ENCODE peak calls at places on chromosome 1, in five cellular contexts. N is colonic mucosa, J is LNCaP clone FGC, Y is cardiac fibroblast, S is GM06990. A is an unnamed sample.

GRCh38 chr1:231106347-231106746 is 55.5 kb upstream of the TRIM67 start:
- DNase-seq in N (no peak), J (no peak), Y (peak), S (no peak), A (no peak)

GRCh38 chr1:200359610-200360163 is 50.1 kb downstream of the ZNF281 start:
- DNase-seq in N (no peak), J (no peak), Y (peak), S (no peak), A (no peak)

GRCh38 chr1:213276236-213276635 is 225.2 kb downstream of the RPS6KC1 start:
- DNase-seq in N (no peak), J (no peak), Y (no peak), S (no peak), A (no peak)

GRCh38 chr1:200184196-200184595 is 156.7 kb downstream of the NR5A2 start:
- DNase-seq in N (peak), J (peak), Y (peak), S (no peak), A (no peak)

GRCh38 chr1:222732216-222733159 is 4.5 kb upstream of the FAM177B start:
- DNase-seq in N (no peak), J (no peak), Y (no peak), S (peak), A (no peak)

GRCh38 chr1:171799166-171799565 is 17.7 kb downstream of the METTL13 start:
- DNase-seq in N (no peak), J (no peak), Y (peak), S (no peak), A (no peak)

GRCh38 chr1:25556791-25557476 is 13.5 kb downstream of the LDLRAP1 start:
- DNase-seq in N (peak), J (no peak), Y (peak), S (no peak), A (no peak)

GRCh38 chr1:49416758-49417157 is 607.0 kb downstream of the AGBL4 start:
- DNase-seq in N (no peak), J (no peak), Y (no peak), S (no peak), A (no peak)

GRCh38 chr1:178609015-178609414 is 96.1 kb downstream of the TEX35 start:
- DNase-seq in N (no peak), J (no peak), Y (peak), S (no peak), A (no peak)

GRCh38 chr1:61397915-61398314 is 315.6 kb downstream of the NFIA start:
- DNase-seq in N (no peak), J (no peak), Y (no peak), S (no peak), A (no peak)

GRCh38 chr1:109948285-109948630 is 36.3 kb upstream of the AHCYL1 start:
- DNase-seq in N (no peak), J (no peak), Y (no peak), S (no peak), A (no peak)

GRCh38 chr1:189357317-189357716 is 1120.3 kb downstream of the BRINP3 start:
- DNase-seq in N (no peak), J (no peak), Y (no peak), S (no peak), A (no peak)

GRCh38 chr1:209800984-209801834 is 4.7 kb downstream of the IRF6 start:
- DNase-seq in N (no peak), J (peak), Y (peak), S (no peak), A (no peak)

GRCh38 chr1:117188268-117189108 is 22.2 kb downstream of the VTCN1 start:
- DNase-seq in N (no peak), J (no peak), Y (no peak), S (no peak), A (no peak)

GRCh38 chr1:165152727-165153126 is 203.8 kb downstream of the LMX1A start:
- DNase-seq in N (no peak), J (no peak), Y (no peak), S (no peak), A (no peak)

GRCh38 chr1:152924191-152924590 is 15.8 kb downstream of the IVL start:
- DNase-seq in N (no peak), J (no peak), Y (no peak), S (no peak), A (no peak)

GRCh38 chr1:152928671-152929070 is 18.3 kb upstream of the SPRR5 start:
- DNase-seq in N (no peak), J (no peak), Y (no peak), S (no peak), A (no peak)

DNA sequence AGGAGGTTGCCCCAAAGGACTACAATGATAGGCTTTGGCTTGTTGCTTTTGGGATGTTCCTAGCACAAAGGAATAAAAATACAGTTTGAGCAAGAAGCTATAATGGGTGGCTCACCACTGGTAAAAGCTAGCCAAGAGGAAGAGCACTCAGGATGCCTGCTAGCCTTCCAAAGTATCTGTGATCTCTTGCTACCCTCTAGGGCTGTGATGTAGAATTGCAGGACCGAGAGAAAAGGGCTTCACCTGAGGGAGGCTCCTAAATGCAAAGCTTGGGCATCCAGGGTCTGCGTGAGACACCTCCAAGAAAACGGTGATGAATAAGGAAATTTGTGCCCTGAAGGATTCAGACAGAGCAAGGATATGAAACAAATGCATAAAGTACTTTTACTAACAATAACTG is 17.7 kb downstream of the IVL start:
- DNase-seq in N (no peak), J (peak), Y (no peak), S (no peak), A (no peak)
- TF ChIP-seq CTCF in N (no peak), J (peak), Y (no peak), S (peak), A (peak)

DNA sequence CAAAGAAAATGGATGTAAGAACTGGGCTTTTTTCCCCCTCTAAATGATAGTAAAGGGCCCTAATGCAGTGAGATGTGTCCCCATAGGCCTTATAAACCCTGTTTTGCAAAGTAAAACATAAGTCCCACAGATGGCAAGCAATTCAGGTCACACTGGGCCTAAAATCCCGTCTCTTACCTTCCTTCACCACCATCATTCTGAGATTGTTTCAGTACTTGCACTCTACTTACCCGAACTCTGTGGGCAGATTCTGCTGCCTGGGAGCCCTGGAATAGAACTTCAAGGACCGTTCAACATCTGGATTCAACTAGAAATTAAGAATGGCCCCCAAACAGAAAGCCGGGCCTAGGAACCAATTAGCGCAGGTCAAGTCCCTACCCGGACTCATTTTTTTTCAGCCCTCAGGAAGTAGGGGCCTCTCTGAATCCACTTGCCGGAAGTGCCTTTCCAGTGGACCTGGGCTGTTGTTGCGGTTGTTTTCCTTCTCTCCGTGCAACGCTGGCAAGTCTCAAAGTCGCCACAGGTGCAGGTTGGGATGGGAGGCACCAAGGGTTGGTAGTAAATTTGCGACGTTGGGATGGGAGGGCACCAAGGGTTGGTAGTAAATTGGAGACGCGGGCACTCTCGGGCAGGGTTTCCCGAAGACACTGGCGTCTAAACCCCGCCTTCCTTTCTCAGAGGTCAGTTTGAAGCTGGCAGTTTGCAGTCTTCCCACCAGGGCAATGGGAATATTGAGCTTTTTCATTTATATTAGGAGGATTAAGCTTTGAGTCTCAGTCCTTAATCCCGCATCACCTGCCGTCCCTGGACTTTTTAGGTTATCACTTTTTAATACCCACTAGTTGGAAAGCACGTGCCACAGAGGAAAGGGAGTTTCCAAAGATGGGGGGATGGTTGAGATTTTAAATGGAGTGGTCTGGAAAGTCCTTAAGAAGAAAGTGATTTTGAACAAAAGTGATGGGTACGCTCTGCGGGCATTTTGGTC is at the start of gene TMEM69:
- DNase-seq in N (peak), J (peak), Y (peak), S (peak), A (peak)
- TF ChIP-seq CTCF in N (no peak), J (no peak), Y (peak), S (no peak), A (peak)

GRCh38 chr1:235513495-235514366 is 9.5 kb upstream of the B3GALNT2 start:
- DNase-seq in N (peak), J (peak), Y (peak), S (peak), A (no peak)

GRCh38 chr1:235507623-235508022 is 3.4 kb upstream of the B3GALNT2 start:
- DNase-seq in N (no peak), J (no peak), Y (no peak), S (no peak), A (no peak)

GRCh38 chr1:235515844-235516512 is 11.7 kb upstream of the B3GALNT2 start:
- DNase-seq in N (no peak), J (no peak), Y (no peak), S (no peak), A (no peak)

GRCh38 chr1:235516862-235517446 is 12.7 kb upstream of the B3GALNT2 start:
- DNase-seq in N (no peak), J (no peak), Y (no peak), S (peak), A (no peak)

GRCh38 chr1:235511470-235512240 is 7.4 kb upstream of the B3GALNT2 start:
- DNase-seq in N (no peak), J (no peak), Y (peak), S (no peak), A (no peak)
- TF ChIP-seq CTCF in N (no peak), J (no peak), Y (no peak), S (no peak), A (peak)

GRCh38 chr1:204080163-204080903 is 7.4 kb downstream of the SOX13 start:
- DNase-seq in N (peak), J (peak), Y (peak), S (no peak), A (peak)
- TF ChIP-seq CTCF in N (no peak), J (no peak), Y (peak), S (no peak), A (no peak)

GRCh38 chr1:88655685-88656299 is 28.3 kb upstream of the PKN2 start:
- DNase-seq in N (no peak), J (no peak), Y (peak), S (peak), A (no peak)
- TF ChIP-seq CTCF in N (peak), J (peak), Y (peak), S (peak), A (peak)

A was measured in chondrocyte.